ENCODE peak calls at places on chromosomes 1 and 21, in six cellular contexts. P, T, Z, D, C and O are unnamed samples.

GRCh38 chr1:59506952-59507351 is 210.1 kb downstream of the FGGY start:
- DNase-seq in D (peak; percentile 61), P (no peak), T (no peak), C (no peak), Z (no peak), O (peak; percentile 31)

GRCh38 chr21:41071410-41071809 is 96.5 kb upstream of the BACE2 start:
- DNase-seq in P (no peak), T (no peak), D (no peak), Z (no peak), C (no peak), O (no peak)

GRCh38 chr1:27153549-27153886 is 1.4 kb downstream of the SLC9A1 start:
- DNase-seq in T (no peak), D (no peak), P (no peak), C (no peak), Z (no peak), O (no peak)

GRCh38 chr1:180358649-180359048 is 128.6 kb downstream of the LHX4 start:
- DNase-seq in P (no peak), Z (no peak), T (no peak), D (no peak), C (no peak), O (no peak)

GRCh38 chr1:22674410-22674749 is 21.3 kb downstream of the C1QB start:
- DNase-seq in Z (no peak), C (no peak), P (no peak), T (no peak), D (no peak), O (no peak)

GRCh38 chr1:153345187-153346066 is 3.2 kb downstream of the PGLYRP4 start:
- DNase-seq in C (no peak), D (no peak), T (no peak), Z (no peak), P (no peak), O (peak; percentile 30)

GRCh38 chr1:24896596-24897262 is 33.3 kb downstream of the RUNX3 start:
- DNase-seq in P (no peak), C (no peak), D (peak; percentile 40), T (peak; percentile 9), Z (no peak), O (no peak)

GRCh38 chr1:65197636-65198035 is 49.6 kb downstream of the AK4 start:
- DNase-seq in Z (no peak), T (no peak), P (no peak), D (no peak), C (no peak), O (no peak)

GRCh38 chr1:116374340-116375164 is 1.5 kb downstream of the ATP1A1 start:
- DNase-seq in D (no peak), T (no peak), C (no peak), Z (no peak), P (no peak), O (no peak)

GRCh38 chr1:159468321-159468720 is 28.8 kb downstream of the OR10J1 start:
- DNase-seq in T (no peak), Z (no peak), D (no peak), C (no peak), P (no peak), O (no peak)

GRCh38 chr1:202162049-202162417 is 1.6 kb upstream of the PTPN7 start:
- DNase-seq in P (no peak), T (no peak), C (no peak), Z (no peak), D (no peak), O (peak; percentile 71)

GRCh38 chr1:51558375-51558924 is 39.4 kb upstream of the EPS15 start:
- DNase-seq in T (no peak), C (no peak), P (peak; percentile 99), D (no peak), Z (no peak), O (no peak)

GRCh38 chr1:5405263-5405662 is 587.0 kb downstream of the NPHP4 start:
- DNase-seq in C (no peak), D (no peak), Z (no peak), P (peak; percentile 61), T (no peak), O (no peak)

GRCh38 chr1:85047472-85048295 is 616 bp downstream of the MCOLN3 start:
- DNase-seq in D (peak; percentile 48), P (no peak), C (no peak), Z (peak; percentile 7), T (peak; percentile 21), O (peak; percentile 48)

GRCh38 chr1:211327341-211327921 is 798 bp downstream of the TRAF5 start:
- DNase-seq in C (no peak), Z (peak; percentile 13), D (no peak), P (peak; percentile 64), T (peak; percentile 58), O (peak; percentile 49)

GRCh38 chr1:231931146-231931545 is 304.6 kb downstream of the DISC1 start:
- DNase-seq in C (no peak), P (no peak), Z (no peak), T (no peak), D (no peak), O (no peak)

GRCh38 chr1:236421022-236421421 is 26.9 kb downstream of the EDARADD start:
- DNase-seq in T (no peak), Z (peak; percentile 65), C (no peak), D (no peak), P (peak; percentile 57), O (no peak)

GRCh38 chr1:33880298-33880697 is 16.4 kb downstream of the HMGB4 start:
- DNase-seq in P (no peak), C (no peak), T (no peak), Z (no peak), D (no peak), O (no peak)

GRCh38 chr1:35558374-35559316 is 1.0 kb downstream of the NCDN start:
- DNase-seq in P (no peak), D (no peak), T (peak; percentile 19), C (no peak), Z (no peak), O (no peak)

GRCh38 chr1:1775364-1776226 is 2.7 kb downstream of the NADK start:
- DNase-seq in T (peak; percentile 59), P (peak; percentile 8), D (peak; percentile 48), C (no peak), Z (no peak), O (no peak)

GRCh38 chr1:19676438-19676922 is 11.8 kb downstream of the HTR6 start:
- DNase-seq in T (no peak), D (no peak), C (peak; percentile 16), Z (peak; percentile 28), P (no peak), O (peak; percentile 44)

GRCh38 chr1:65717815-65718454 is 74.8 kb upstream of the PDE4B start:
- DNase-seq in D (no peak), P (no peak), Z (no peak), T (no peak), C (peak; percentile 10), O (no peak)

DNA sequence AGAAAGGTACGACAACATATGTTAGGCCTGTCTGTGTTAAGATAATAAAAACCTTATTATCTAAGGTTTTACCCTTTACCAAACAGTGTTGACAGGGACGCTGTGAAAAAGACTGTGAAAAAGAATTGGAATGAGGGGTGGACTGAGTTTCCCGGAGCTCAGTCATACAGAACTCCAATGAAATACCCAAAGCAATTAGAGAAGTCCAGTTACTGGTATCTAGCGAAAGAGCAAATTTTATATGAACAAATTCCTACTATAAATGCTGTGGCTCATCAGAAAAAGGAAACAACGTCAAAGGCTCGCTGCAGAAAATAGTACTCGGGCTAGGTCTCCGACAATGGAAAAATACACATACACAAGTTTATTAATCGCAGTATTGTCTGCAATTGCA is 708 bp upstream of the RBBP5 start:
- DNase-seq in T (no peak), Z (no peak), D (no peak), P (no peak), C (no peak), O (no peak)
- TF ChIP-seq CTCF in T (peak; percentile 5), Z (peak; percentile 25), D (no peak), P (peak; percentile 49), C (no peak), O (no peak)

GRCh38 chr1:61210435-61211012 is 128.2 kb downstream of the NFIA start:
- DNase-seq in Z (no peak), P (no peak), D (no peak), T (no peak), C (no peak), O (no peak)
- TF ChIP-seq CTCF in Z (peak; percentile 21), P (no peak), D (no peak), T (no peak), C (no peak), O (no peak)

DNA sequence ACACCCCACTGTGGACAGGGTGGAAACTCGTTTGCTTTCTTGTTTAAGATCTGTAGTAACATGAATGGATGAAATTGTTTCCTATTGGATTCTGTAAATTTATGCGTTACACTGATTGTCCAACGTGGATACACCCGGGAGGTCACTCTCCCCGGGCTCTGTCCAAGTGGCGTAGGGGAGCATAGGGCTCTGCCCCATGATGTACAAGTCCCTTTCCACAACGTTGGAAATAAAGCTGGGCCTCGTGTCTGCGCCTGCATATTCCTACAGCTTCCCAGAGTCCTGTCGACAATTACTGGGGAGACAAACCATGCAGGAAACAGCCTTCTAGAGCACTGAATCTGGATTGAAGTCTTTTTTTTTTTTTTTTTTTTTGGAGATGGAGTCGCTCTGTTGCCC is 1.4 kb downstream of the RCC1 start:
- DNase-seq in P (no peak), D (no peak), C (no peak), T (no peak), Z (no peak), O (no peak)
- TF ChIP-seq CTCF in P (no peak), D (no peak), C (no peak), T (no peak), Z (no peak), O (no peak)

GRCh38 chr1:112700290-112701226 is 6.4 kb downstream of the RHOC start:
- DNase-seq in Z (peak; percentile 57), D (peak; percentile 93), P (peak; percentile 84), T (peak; percentile 83), C (peak; percentile 89), O (peak; percentile 79)
- TF ChIP-seq CTCF in Z (no peak), D (no peak), P (no peak), T (no peak), C (no peak), O (no peak)

GRCh38 chr1:184806296-184806721 is 51.7 kb upstream of the EDEM3 start:
- DNase-seq in Z (no peak), P (no peak), C (no peak), D (no peak), T (no peak), O (no peak)
- TF ChIP-seq CTCF in Z (no peak), P (no peak), C (no peak), D (no peak), T (no peak), O (no peak)

DNA sequence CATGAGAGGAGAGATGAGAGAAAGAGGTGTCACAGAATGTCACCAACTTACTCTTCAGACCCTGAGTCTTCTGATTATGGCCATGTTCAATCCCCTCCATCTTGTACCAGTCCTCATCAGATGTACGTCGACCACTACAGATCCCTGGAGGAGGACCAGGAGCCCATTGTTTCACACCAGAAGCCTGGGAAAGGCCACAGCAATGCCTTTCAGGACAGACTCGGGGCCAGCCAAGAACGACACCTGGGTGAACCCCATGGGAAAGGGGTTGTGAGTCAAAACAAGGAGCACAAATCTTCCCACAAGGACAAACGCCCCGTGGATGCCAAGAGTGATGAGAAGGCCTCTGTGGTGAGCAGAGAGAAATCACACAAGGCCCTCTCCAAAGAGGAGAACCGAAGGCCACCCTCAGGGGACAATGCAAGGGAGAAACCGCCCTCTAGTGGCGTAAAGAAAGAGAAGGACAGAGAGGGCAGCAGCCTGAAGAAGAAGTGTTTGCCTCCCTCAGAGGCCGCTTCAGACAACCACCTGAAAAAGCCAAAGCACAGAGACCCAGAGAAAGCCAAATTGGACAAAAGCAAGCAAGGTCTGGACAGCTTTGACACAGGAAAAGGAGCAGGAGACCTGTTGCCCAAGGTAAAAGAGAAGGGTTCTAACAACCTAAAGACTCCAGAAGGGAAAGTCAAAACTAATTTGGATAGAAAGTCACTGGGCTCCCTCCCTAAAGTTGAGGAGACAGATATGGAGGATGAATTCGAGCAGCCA is 8.0 kb downstream of the ELOA start:
- DNase-seq in C (no peak), Z (peak; percentile 70), D (no peak), T (peak; percentile 63), P (no peak), O (peak; percentile 80)
- TF ChIP-seq CTCF in C (peak; percentile 77), Z (peak; percentile 67), D (peak; percentile 65), T (peak; percentile 85), P (peak; percentile 74), O (peak; percentile 78)

GRCh38 chr1:31765041-31765467 is 914 bp upstream of the ADGRB2 start:
- DNase-seq in T (no peak), P (no peak), C (no peak), D (no peak), Z (no peak), O (no peak)
- TF ChIP-seq CTCF in T (no peak), P (peak; percentile 66), C (peak; percentile 48), D (no peak), Z (peak; percentile 27), O (peak; percentile 27)